ENCODE peak calls at places on chromosomes 3 and 15, in ten cellular contexts. One of them, this sample, is unnamed.

GRCh38 chr3:15557511-15557946 is 36.0 kb upstream of the COLQ start:
- DNase-seq in effector memory CD4-positive, alpha-beta T cell: peak; percentile 41
- DNase-seq in tibial nerve: peak; percentile 89
- DNase-seq in NT2/D1: peak; percentile 16
- DNase-seq in lung: peak; percentile 65
- DNase-seq in right atrium auricular region: peak; percentile 69
- DNase-seq in GM23248: peak; percentile 85
- DNase-seq in ovary: peak; percentile 37
- DNase-seq in body of pancreas: peak; percentile 52
- DNase-seq in uterus: peak; percentile 54
- DNase-seq in this sample: peak; percentile 72

GRCh38 chr3:184399410-184399809 is 19.6 kb downstream of the CHRD start:
- DNase-seq in NT2/D1: no peak
- DNase-seq in ovary: no peak
- DNase-seq in uterus: peak; percentile 87
- DNase-seq in body of pancreas: peak; percentile 40
- DNase-seq in lung: no peak
- DNase-seq in tibial nerve: peak; percentile 52
- DNase-seq in right atrium auricular region: no peak
- DNase-seq in effector memory CD4-positive, alpha-beta T cell: no peak
- DNase-seq in GM23248: peak; percentile 96
- DNase-seq in this sample: no peak

GRCh38 chr15:65368300-65368617 is 9.5 kb downstream of the IGDCC3 start:
- DNase-seq in right atrium auricular region: no peak
- DNase-seq in uterus: no peak
- DNase-seq in tibial nerve: no peak
- DNase-seq in NT2/D1: peak; percentile 94
- DNase-seq in body of pancreas: no peak
- DNase-seq in ovary: no peak
- DNase-seq in effector memory CD4-positive, alpha-beta T cell: no peak
- DNase-seq in GM23248: no peak
- DNase-seq in lung: no peak
- DNase-seq in this sample: no peak

GRCh38 chr3:171563298-171563697 is 103.1 kb upstream of the TNIK start:
- DNase-seq in right atrium auricular region: no peak
- DNase-seq in GM23248: no peak
- DNase-seq in ovary: no peak
- DNase-seq in uterus: no peak
- DNase-seq in lung: no peak
- DNase-seq in body of pancreas: no peak
- DNase-seq in tibial nerve: no peak
- DNase-seq in effector memory CD4-positive, alpha-beta T cell: no peak
- DNase-seq in NT2/D1: no peak
- DNase-seq in this sample: no peak

GRCh38 chr3:61645148-61645547 is 83.8 kb downstream of the PTPRG start:
- DNase-seq in uterus: no peak
- DNase-seq in NT2/D1: no peak
- DNase-seq in effector memory CD4-positive, alpha-beta T cell: no peak
- DNase-seq in right atrium auricular region: no peak
- DNase-seq in lung: no peak
- DNase-seq in body of pancreas: peak; percentile 16
- DNase-seq in GM23248: no peak
- DNase-seq in ovary: no peak
- DNase-seq in tibial nerve: no peak
- DNase-seq in this sample: no peak

GRCh38 chr15:76011611-76012010 is 613 bp downstream of the NRG4 start:
- DNase-seq in effector memory CD4-positive, alpha-beta T cell: no peak
- DNase-seq in uterus: no peak
- DNase-seq in tibial nerve: no peak
- DNase-seq in ovary: no peak
- DNase-seq in right atrium auricular region: no peak
- DNase-seq in body of pancreas: no peak
- DNase-seq in lung: no peak
- DNase-seq in NT2/D1: no peak
- DNase-seq in GM23248: no peak
- DNase-seq in this sample: no peak

GRCh38 chr15:88861621-88862020 is 33.7 kb downstream of the HAPLN3 start:
- DNase-seq in ovary: no peak
- DNase-seq in GM23248: no peak
- DNase-seq in NT2/D1: no peak
- DNase-seq in uterus: no peak
- DNase-seq in body of pancreas: no peak
- DNase-seq in lung: no peak
- DNase-seq in effector memory CD4-positive, alpha-beta T cell: no peak
- DNase-seq in right atrium auricular region: no peak
- DNase-seq in tibial nerve: no peak
- DNase-seq in this sample: no peak

GRCh38 chr3:111727843-111728565 is 131.1 kb upstream of the PHLDB2 start:
- DNase-seq in right atrium auricular region: no peak
- DNase-seq in NT2/D1: no peak
- DNase-seq in body of pancreas: no peak
- DNase-seq in uterus: no peak
- DNase-seq in ovary: no peak
- DNase-seq in GM23248: no peak
- DNase-seq in tibial nerve: no peak
- DNase-seq in lung: no peak
- DNase-seq in effector memory CD4-positive, alpha-beta T cell: no peak
- DNase-seq in this sample: no peak

GRCh38 chr3:169818330-169818729 is 5.6 kb upstream of the LRRC34 start:
- DNase-seq in ovary: no peak
- DNase-seq in uterus: no peak
- DNase-seq in body of pancreas: no peak
- DNase-seq in GM23248: peak; percentile 52
- DNase-seq in right atrium auricular region: no peak
- DNase-seq in NT2/D1: no peak
- DNase-seq in tibial nerve: no peak
- DNase-seq in lung: no peak
- DNase-seq in effector memory CD4-positive, alpha-beta T cell: no peak
- DNase-seq in this sample: no peak

GRCh38 chr15:40282144-40282869 is 557 bp downstream of the ANKRD63 start:
- DNase-seq in tibial nerve: no peak
- DNase-seq in uterus: no peak
- DNase-seq in body of pancreas: peak; percentile 68
- DNase-seq in GM23248: peak; percentile 48
- DNase-seq in ovary: no peak
- DNase-seq in right atrium auricular region: no peak
- DNase-seq in NT2/D1: no peak
- DNase-seq in effector memory CD4-positive, alpha-beta T cell: peak; percentile 20
- DNase-seq in lung: peak; percentile 36
- DNase-seq in this sample: peak; percentile 60

GRCh38 chr15:70154440-70155347 is 57.0 kb upstream of the TLE3 start:
- DNase-seq in right atrium auricular region: peak; percentile 65
- DNase-seq in lung: no peak
- DNase-seq in tibial nerve: no peak
- DNase-seq in uterus: peak; percentile 50
- DNase-seq in effector memory CD4-positive, alpha-beta T cell: no peak
- DNase-seq in NT2/D1: no peak
- DNase-seq in ovary: peak; percentile 79
- DNase-seq in GM23248: no peak
- DNase-seq in body of pancreas: no peak
- DNase-seq in this sample: no peak

GRCh38 chr3:30660128-30660525 is 53.7 kb downstream of the TGFBR2 start:
- DNase-seq in GM23248: no peak
- DNase-seq in NT2/D1: no peak
- DNase-seq in lung: no peak
- DNase-seq in tibial nerve: no peak
- DNase-seq in right atrium auricular region: no peak
- DNase-seq in ovary: no peak
- DNase-seq in effector memory CD4-positive, alpha-beta T cell: no peak
- DNase-seq in uterus: no peak
- DNase-seq in body of pancreas: no peak
- DNase-seq in this sample: no peak

GRCh38 chr3:30658328-30659052 is 52.1 kb downstream of the TGFBR2 start:
- DNase-seq in effector memory CD4-positive, alpha-beta T cell: no peak
- DNase-seq in tibial nerve: no peak
- DNase-seq in NT2/D1: no peak
- DNase-seq in GM23248: peak; percentile 81
- DNase-seq in body of pancreas: no peak
- DNase-seq in uterus: no peak
- DNase-seq in ovary: no peak
- DNase-seq in right atrium auricular region: no peak
- DNase-seq in lung: no peak
- DNase-seq in this sample: no peak

GRCh38 chr3:30661107-30661873 is 54.9 kb downstream of the TGFBR2 start:
- DNase-seq in ovary: no peak
- DNase-seq in NT2/D1: no peak
- DNase-seq in GM23248: no peak
- DNase-seq in lung: no peak
- DNase-seq in right atrium auricular region: no peak
- DNase-seq in tibial nerve: no peak
- DNase-seq in effector memory CD4-positive, alpha-beta T cell: no peak
- DNase-seq in uterus: no peak
- DNase-seq in body of pancreas: no peak
- DNase-seq in this sample: no peak

GRCh38 chr3:30659270-30660127 is 53.1 kb downstream of the TGFBR2 start:
- DNase-seq in effector memory CD4-positive, alpha-beta T cell: no peak
- DNase-seq in body of pancreas: no peak
- DNase-seq in tibial nerve: no peak
- DNase-seq in NT2/D1: peak; percentile 28
- DNase-seq in uterus: no peak
- DNase-seq in lung: no peak
- DNase-seq in right atrium auricular region: no peak
- DNase-seq in ovary: no peak
- DNase-seq in GM23248: peak; percentile 95
- DNase-seq in this sample: no peak

DNA sequence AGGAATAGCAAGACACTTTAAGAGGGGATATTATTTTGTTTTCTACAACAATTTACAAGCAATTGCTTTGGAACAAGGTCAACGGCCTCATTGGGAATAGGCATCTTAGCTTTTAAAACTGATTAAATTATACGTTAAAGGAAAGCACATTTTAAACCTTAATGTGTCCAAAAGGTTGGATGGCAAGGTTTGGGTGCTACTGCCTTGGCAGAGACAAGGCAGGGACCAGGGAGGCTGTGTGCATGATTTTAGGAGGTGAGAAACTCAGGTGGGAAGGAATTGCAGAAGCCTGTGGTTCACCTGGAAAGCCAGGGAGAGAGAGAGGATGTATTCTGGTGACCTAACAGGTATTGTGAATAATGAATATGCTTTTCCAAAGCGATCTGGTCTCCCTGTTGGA is 54.3 kb downstream of the TGFBR2 start:
- DNase-seq in lung: no peak
- DNase-seq in body of pancreas: no peak
- DNase-seq in GM23248: no peak
- DNase-seq in tibial nerve: no peak
- DNase-seq in right atrium auricular region: no peak
- DNase-seq in ovary: no peak
- DNase-seq in uterus: no peak
- DNase-seq in NT2/D1: no peak
- DNase-seq in effector memory CD4-positive, alpha-beta T cell: no peak
- DNase-seq in this sample: no peak
- H3K4me1 ChIP-seq in lung: peaks cover 63% of the 10 kb centered on the region
- H3K4me1 ChIP-seq in body of pancreas: peaks cover 19% of the 10 kb centered on the region
- H3K4me1 ChIP-seq in GM23248: peaks cover 56% of the 10 kb centered on the region
- H3K4me1 ChIP-seq in tibial nerve: peaks cover 66% of the 10 kb centered on the region
- H3K4me1 ChIP-seq in right atrium auricular region: peaks cover 94% of the 10 kb centered on the region
- H3K4me1 ChIP-seq in ovary: peaks cover 15% of the 10 kb centered on the region
- H3K4me1 ChIP-seq in uterus: peaks cover 12% of the 10 kb centered on the region
- H3K4me1 ChIP-seq in NT2/D1: no peaks in the 10 kb centered on the region
- H3K4me1 ChIP-seq in effector memory CD4-positive, alpha-beta T cell: peaks cover 78% of the 10 kb centered on the region
- H3K4me1 ChIP-seq in this sample: no peaks in the 10 kb centered on the region

DNA sequence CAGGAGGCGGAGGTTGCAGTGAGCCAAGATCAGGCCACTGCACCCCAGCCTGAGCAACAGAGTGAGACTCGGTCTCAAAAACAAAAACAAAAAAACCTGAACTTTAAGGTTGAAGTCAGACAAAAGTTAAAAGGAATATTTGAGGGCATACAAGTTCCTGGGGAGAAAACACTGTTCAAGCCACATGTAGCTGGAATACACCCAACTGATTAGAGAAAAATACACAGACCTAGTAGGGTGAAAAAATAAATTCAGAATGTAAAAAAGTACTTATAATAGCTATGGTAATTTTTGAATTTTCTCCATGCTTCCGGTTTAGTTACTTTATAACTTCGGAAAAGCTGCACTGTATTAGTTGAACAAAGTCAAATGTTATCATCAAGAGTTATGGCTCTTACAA is 42.6 kb upstream of the SNTN start:
- DNase-seq in tibial nerve: no peak
- DNase-seq in GM23248: no peak
- DNase-seq in uterus: no peak
- DNase-seq in NT2/D1: no peak
- DNase-seq in effector memory CD4-positive, alpha-beta T cell: no peak
- DNase-seq in right atrium auricular region: no peak
- DNase-seq in lung: no peak
- DNase-seq in body of pancreas: no peak
- DNase-seq in ovary: no peak
- DNase-seq in this sample: no peak
- H3K36me3 ChIP-seq in tibial nerve: no peaks in the 10 kb centered on the region
- H3K36me3 ChIP-seq in GM23248: no peaks in the 10 kb centered on the region
- H3K36me3 ChIP-seq in uterus: no peaks in the 10 kb centered on the region
- H3K36me3 ChIP-seq in NT2/D1: no peaks in the 10 kb centered on the region
- H3K36me3 ChIP-seq in effector memory CD4-positive, alpha-beta T cell: no peaks in the 10 kb centered on the region
- H3K36me3 ChIP-seq in right atrium auricular region: no peaks in the 10 kb centered on the region
- H3K36me3 ChIP-seq in lung: no peaks in the 10 kb centered on the region
- H3K36me3 ChIP-seq in body of pancreas: no peaks in the 10 kb centered on the region
- H3K36me3 ChIP-seq in ovary: no peaks in the 10 kb centered on the region
- H3K36me3 ChIP-seq in this sample: no peaks in the 10 kb centered on the region

GRCh38 chr15:96344120-96344705 is 13.7 kb downstream of the NR2F2 start:
- DNase-seq in right atrium auricular region: no peak
- DNase-seq in GM23248: no peak
- DNase-seq in body of pancreas: no peak
- DNase-seq in tibial nerve: no peak
- DNase-seq in ovary: no peak
- DNase-seq in NT2/D1: no peak
- DNase-seq in effector memory CD4-positive, alpha-beta T cell: no peak
- DNase-seq in lung: no peak
- DNase-seq in uterus: no peak
- DNase-seq in this sample: peak; percentile 16
- H3K4me1 ChIP-seq in right atrium auricular region: peaks cover 52% of the 10 kb centered on the region
- H3K4me1 ChIP-seq in GM23248: peaks cover 39% of the 10 kb centered on the region
- H3K4me1 ChIP-seq in body of pancreas: peaks cover 28% of the 10 kb centered on the region
- H3K4me1 ChIP-seq in tibial nerve: peaks cover 12% of the 10 kb centered on the region
- H3K4me1 ChIP-seq in ovary: peaks cover 9% of the 10 kb centered on the region
- H3K4me1 ChIP-seq in NT2/D1: peaks cover 16% of the 10 kb centered on the region
- H3K4me1 ChIP-seq in effector memory CD4-positive, alpha-beta T cell: peaks cover 3% of the 10 kb centered on the region
- H3K4me1 ChIP-seq in lung: no peaks in the 10 kb centered on the region
- H3K4me1 ChIP-seq in uterus: no peaks in the 10 kb centered on the region
- H3K4me1 ChIP-seq in this sample: peaks cover 11% of the 10 kb centered on the region

DNA sequence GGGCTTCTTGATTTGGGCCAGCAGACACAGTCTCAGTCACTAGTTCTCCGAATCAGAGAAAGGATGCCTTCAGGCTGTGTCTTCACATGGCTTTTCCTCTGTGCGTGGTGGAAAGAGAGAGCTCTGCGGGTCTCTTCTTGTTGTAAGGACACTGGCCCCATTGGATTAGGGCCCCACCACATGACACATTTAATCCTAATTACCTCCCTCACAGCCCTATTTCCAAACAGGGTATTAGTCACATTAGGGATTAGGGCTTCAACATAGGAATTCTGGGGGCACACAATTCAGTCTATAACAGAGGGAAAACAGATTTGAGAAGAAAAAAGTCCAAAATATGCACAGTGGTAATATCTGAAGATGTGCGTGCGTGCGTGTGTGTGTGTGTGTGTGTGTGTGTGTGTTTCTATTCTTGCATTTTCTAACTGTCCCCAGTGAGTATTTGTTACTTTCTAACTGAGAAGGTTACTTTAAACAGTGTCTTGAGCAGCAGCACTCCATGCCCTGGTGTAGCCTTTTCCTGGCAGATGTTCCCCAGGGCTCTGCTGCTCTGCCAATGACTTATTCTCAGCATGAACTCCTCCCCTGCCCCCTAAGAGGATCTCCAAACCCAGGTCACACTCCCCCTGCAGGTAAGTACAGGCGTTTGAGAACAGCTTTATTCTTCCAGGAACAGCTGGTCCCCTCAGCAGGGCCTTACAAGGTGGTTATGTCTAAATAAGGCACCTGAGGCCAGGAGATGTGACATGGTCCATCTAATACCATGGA is 72.9 kb downstream of the RPL39L start:
- DNase-seq in lung: no peak
- DNase-seq in effector memory CD4-positive, alpha-beta T cell: peak; percentile 32
- DNase-seq in body of pancreas: no peak
- DNase-seq in tibial nerve: no peak
- DNase-seq in uterus: no peak
- DNase-seq in GM23248: peak; percentile 40
- DNase-seq in right atrium auricular region: no peak
- DNase-seq in NT2/D1: peak; percentile 76
- DNase-seq in ovary: no peak
- DNase-seq in this sample: no peak
- H3K36me3 ChIP-seq in lung: peaks cover 9% of the 10 kb centered on the region
- H3K36me3 ChIP-seq in effector memory CD4-positive, alpha-beta T cell: peaks cover 29% of the 10 kb centered on the region
- H3K36me3 ChIP-seq in body of pancreas: no peaks in the 10 kb centered on the region
- H3K36me3 ChIP-seq in tibial nerve: no peaks in the 10 kb centered on the region
- H3K36me3 ChIP-seq in uterus: no peaks in the 10 kb centered on the region
- H3K36me3 ChIP-seq in GM23248: no peaks in the 10 kb centered on the region
- H3K36me3 ChIP-seq in right atrium auricular region: no peaks in the 10 kb centered on the region
- H3K36me3 ChIP-seq in NT2/D1: peaks cover 8% of the 10 kb centered on the region
- H3K36me3 ChIP-seq in ovary: no peaks in the 10 kb centered on the region
- H3K36me3 ChIP-seq in this sample: no peaks in the 10 kb centered on the region

This sample was measured in colonic mucosa.